ENCODE peak calls at places on chromosomes 1 and 21, in ten cellular contexts. One of them, this sample, is unnamed.

GRCh38 chr1:204455063-204455830 is 39.4 kb downstream of the PIK3C2B start:
- DNase-seq in upper lobe of right lung: no peak
- DNase-seq in SK-N-SH: no peak
- DNase-seq in lower lobe of right lung: no peak
- DNase-seq in HepG2: no peak
- DNase-seq in brain microvascular endothelial cell: no peak
- DNase-seq in tibial nerve: no peak
- DNase-seq in testis: no peak
- DNase-seq in DND-41: no peak
- DNase-seq in CD4-positive, alpha-beta T cell: no peak
- DNase-seq in this sample: no peak

GRCh38 chr21:44455524-44456206 is 355 bp downstream of the LRRC3 start:
- DNase-seq in upper lobe of right lung: peak; percentile 85
- DNase-seq in SK-N-SH: peak; percentile 82
- DNase-seq in lower lobe of right lung: peak; percentile 76
- DNase-seq in HepG2: no peak
- DNase-seq in brain microvascular endothelial cell: no peak
- DNase-seq in tibial nerve: no peak
- DNase-seq in testis: peak; percentile 57
- DNase-seq in DND-41: peak; percentile 50
- DNase-seq in CD4-positive, alpha-beta T cell: peak; percentile 15
- DNase-seq in this sample: peak; percentile 39

GRCh38 chr1:110615548-110616130 is 9.5 kb upstream of the KCNA2 start:
- DNase-seq in upper lobe of right lung: peak; percentile 71
- DNase-seq in SK-N-SH: peak; percentile 78
- DNase-seq in lower lobe of right lung: peak; percentile 58
- DNase-seq in HepG2: peak; percentile 60
- DNase-seq in brain microvascular endothelial cell: peak; percentile 53
- DNase-seq in tibial nerve: peak; percentile 33
- DNase-seq in testis: peak; percentile 89
- DNase-seq in DND-41: peak; percentile 78
- DNase-seq in CD4-positive, alpha-beta T cell: no peak
- DNase-seq in this sample: peak; percentile 69

GRCh38 chr1:39573736-39574624 is 2.6 kb downstream of the PABPC4 start:
- DNase-seq in upper lobe of right lung: no peak
- DNase-seq in SK-N-SH: peak; percentile 39
- DNase-seq in lower lobe of right lung: no peak
- DNase-seq in HepG2: no peak
- DNase-seq in brain microvascular endothelial cell: peak; percentile 52
- DNase-seq in tibial nerve: no peak
- DNase-seq in testis: no peak
- DNase-seq in DND-41: no peak
- DNase-seq in CD4-positive, alpha-beta T cell: no peak
- DNase-seq in this sample: no peak

GRCh38 chr1:104120488-104120887 is 370.8 kb downstream of the AMY1C start:
- DNase-seq in upper lobe of right lung: no peak
- DNase-seq in SK-N-SH: no peak
- DNase-seq in lower lobe of right lung: no peak
- DNase-seq in HepG2: no peak
- DNase-seq in brain microvascular endothelial cell: no peak
- DNase-seq in tibial nerve: no peak
- DNase-seq in testis: no peak
- DNase-seq in DND-41: no peak
- DNase-seq in CD4-positive, alpha-beta T cell: no peak
- DNase-seq in this sample: no peak

GRCh38 chr1:221779771-221780170 is 37.9 kb upstream of the DUSP10 start:
- DNase-seq in upper lobe of right lung: no peak
- DNase-seq in SK-N-SH: no peak
- DNase-seq in lower lobe of right lung: no peak
- DNase-seq in HepG2: no peak
- DNase-seq in brain microvascular endothelial cell: no peak
- DNase-seq in tibial nerve: no peak
- DNase-seq in testis: no peak
- DNase-seq in DND-41: no peak
- DNase-seq in CD4-positive, alpha-beta T cell: no peak
- DNase-seq in this sample: no peak

GRCh38 chr1:9539829-9540550 is 725 bp downstream of the SLC25A33 start:
- DNase-seq in upper lobe of right lung: peak; percentile 85
- DNase-seq in SK-N-SH: peak; percentile 87
- DNase-seq in lower lobe of right lung: peak; percentile 70
- DNase-seq in HepG2: no peak
- DNase-seq in brain microvascular endothelial cell: peak; percentile 22
- DNase-seq in tibial nerve: no peak
- DNase-seq in testis: peak; percentile 48
- DNase-seq in DND-41: peak; percentile 67
- DNase-seq in CD4-positive, alpha-beta T cell: no peak
- DNase-seq in this sample: peak; percentile 55

GRCh38 chr1:211485480-211485857 is 6.5 kb downstream of the RD3 start:
- DNase-seq in upper lobe of right lung: no peak
- DNase-seq in SK-N-SH: no peak
- DNase-seq in lower lobe of right lung: no peak
- DNase-seq in HepG2: no peak
- DNase-seq in brain microvascular endothelial cell: no peak
- DNase-seq in tibial nerve: no peak
- DNase-seq in testis: no peak
- DNase-seq in DND-41: no peak
- DNase-seq in CD4-positive, alpha-beta T cell: no peak
- DNase-seq in this sample: no peak

GRCh38 chr21:43719748-43720538 is 1.0 kb downstream of the PDXK start:
- DNase-seq in upper lobe of right lung: peak; percentile 79
- DNase-seq in SK-N-SH: no peak
- DNase-seq in lower lobe of right lung: peak; percentile 76
- DNase-seq in HepG2: no peak
- DNase-seq in brain microvascular endothelial cell: no peak
- DNase-seq in tibial nerve: no peak
- DNase-seq in testis: no peak
- DNase-seq in DND-41: no peak
- DNase-seq in CD4-positive, alpha-beta T cell: no peak
- DNase-seq in this sample: no peak

GRCh38 chr1:234541281-234541975 is 62.4 kb upstream of the TARBP1 start:
- DNase-seq in upper lobe of right lung: no peak
- DNase-seq in SK-N-SH: no peak
- DNase-seq in lower lobe of right lung: no peak
- DNase-seq in HepG2: no peak
- DNase-seq in brain microvascular endothelial cell: no peak
- DNase-seq in tibial nerve: no peak
- DNase-seq in testis: no peak
- DNase-seq in DND-41: no peak
- DNase-seq in CD4-positive, alpha-beta T cell: no peak
- DNase-seq in this sample: no peak

GRCh38 chr1:30754684-30755171 is 2.8 kb downstream of the LAPTM5 start:
- DNase-seq in upper lobe of right lung: no peak
- DNase-seq in SK-N-SH: no peak
- DNase-seq in lower lobe of right lung: no peak
- DNase-seq in HepG2: no peak
- DNase-seq in brain microvascular endothelial cell: no peak
- DNase-seq in tibial nerve: no peak
- DNase-seq in testis: no peak
- DNase-seq in DND-41: no peak
- DNase-seq in CD4-positive, alpha-beta T cell: no peak
- DNase-seq in this sample: no peak

GRCh38 chr1:55128418-55128817 is 86.7 kb downstream of the USP24 start:
- DNase-seq in upper lobe of right lung: no peak
- DNase-seq in SK-N-SH: no peak
- DNase-seq in lower lobe of right lung: no peak
- DNase-seq in HepG2: peak; percentile 7
- DNase-seq in brain microvascular endothelial cell: no peak
- DNase-seq in tibial nerve: no peak
- DNase-seq in testis: no peak
- DNase-seq in DND-41: no peak
- DNase-seq in CD4-positive, alpha-beta T cell: no peak
- DNase-seq in this sample: no peak

GRCh38 chr1:231796141-231796540 is 169.6 kb downstream of the DISC1 start:
- DNase-seq in upper lobe of right lung: no peak
- DNase-seq in SK-N-SH: no peak
- DNase-seq in lower lobe of right lung: no peak
- DNase-seq in HepG2: no peak
- DNase-seq in brain microvascular endothelial cell: no peak
- DNase-seq in tibial nerve: no peak
- DNase-seq in testis: no peak
- DNase-seq in DND-41: no peak
- DNase-seq in CD4-positive, alpha-beta T cell: no peak
- DNase-seq in this sample: no peak

GRCh38 chr1:154912755-154913154 is 23.8 kb downstream of the PMVK start:
- DNase-seq in upper lobe of right lung: peak; percentile 12
- DNase-seq in SK-N-SH: no peak
- DNase-seq in lower lobe of right lung: no peak
- DNase-seq in HepG2: no peak
- DNase-seq in brain microvascular endothelial cell: no peak
- DNase-seq in tibial nerve: no peak
- DNase-seq in testis: no peak
- DNase-seq in DND-41: no peak
- DNase-seq in CD4-positive, alpha-beta T cell: no peak
- DNase-seq in this sample: no peak

GRCh38 chr1:232901255-232901654 is 49.2 kb upstream of the NTPCR start:
- DNase-seq in upper lobe of right lung: no peak
- DNase-seq in SK-N-SH: no peak
- DNase-seq in lower lobe of right lung: no peak
- DNase-seq in HepG2: no peak
- DNase-seq in brain microvascular endothelial cell: no peak
- DNase-seq in tibial nerve: no peak
- DNase-seq in testis: no peak
- DNase-seq in DND-41: no peak
- DNase-seq in CD4-positive, alpha-beta T cell: no peak
- DNase-seq in this sample: peak; percentile 62

GRCh38 chr1:236150291-236150940 is 8.1 kb downstream of the GPR137B start:
- DNase-seq in upper lobe of right lung: no peak
- DNase-seq in SK-N-SH: no peak
- DNase-seq in lower lobe of right lung: no peak
- DNase-seq in HepG2: no peak
- DNase-seq in brain microvascular endothelial cell: no peak
- DNase-seq in tibial nerve: no peak
- DNase-seq in testis: no peak
- DNase-seq in DND-41: no peak
- DNase-seq in CD4-positive, alpha-beta T cell: no peak
- DNase-seq in this sample: no peak
- H3K27ac ChIP-seq in upper lobe of right lung: no peak overlapping the region
- H3K27ac ChIP-seq in SK-N-SH: no peak overlapping the region
- H3K27ac ChIP-seq in lower lobe of right lung: no peak overlapping the region
- H3K27ac ChIP-seq in HepG2: no peak overlapping the region
- H3K27ac ChIP-seq in brain microvascular endothelial cell: no peak overlapping the region
- H3K27ac ChIP-seq in tibial nerve: peak overlapping the region; percentile 51
- H3K27ac ChIP-seq in testis: no peak overlapping the region
- H3K27ac ChIP-seq in DND-41: no peak overlapping the region
- H3K27ac ChIP-seq in CD4-positive, alpha-beta T cell: no peak overlapping the region
- H3K27ac ChIP-seq in this sample: no peak overlapping the region

GRCh38 chr1:47209091-47209490 is 19.3 kb upstream of the PDZK1IP1 start:
- DNase-seq in upper lobe of right lung: no peak
- DNase-seq in SK-N-SH: no peak
- DNase-seq in lower lobe of right lung: no peak
- DNase-seq in HepG2: no peak
- DNase-seq in brain microvascular endothelial cell: no peak
- DNase-seq in tibial nerve: no peak
- DNase-seq in testis: no peak
- DNase-seq in DND-41: no peak
- DNase-seq in CD4-positive, alpha-beta T cell: no peak
- DNase-seq in this sample: no peak

GRCh38 chr1:47212636-47213229 is 19.3 kb downstream of the TAL1 start:
- DNase-seq in upper lobe of right lung: no peak
- DNase-seq in SK-N-SH: no peak
- DNase-seq in lower lobe of right lung: no peak
- DNase-seq in HepG2: no peak
- DNase-seq in brain microvascular endothelial cell: no peak
- DNase-seq in tibial nerve: no peak
- DNase-seq in testis: no peak
- DNase-seq in DND-41: no peak
- DNase-seq in CD4-positive, alpha-beta T cell: no peak
- DNase-seq in this sample: no peak

GRCh38 chr1:47211796-47212269 is 20.2 kb downstream of the TAL1 start:
- DNase-seq in upper lobe of right lung: no peak
- DNase-seq in SK-N-SH: no peak
- DNase-seq in lower lobe of right lung: no peak
- DNase-seq in HepG2: no peak
- DNase-seq in brain microvascular endothelial cell: no peak
- DNase-seq in tibial nerve: no peak
- DNase-seq in testis: no peak
- DNase-seq in DND-41: no peak
- DNase-seq in CD4-positive, alpha-beta T cell: no peak
- DNase-seq in this sample: no peak

GRCh38 chr1:47209725-47210330 is 20.0 kb upstream of the PDZK1IP1 start:
- DNase-seq in upper lobe of right lung: no peak
- DNase-seq in SK-N-SH: no peak
- DNase-seq in lower lobe of right lung: no peak
- DNase-seq in HepG2: no peak
- DNase-seq in brain microvascular endothelial cell: no peak
- DNase-seq in tibial nerve: no peak
- DNase-seq in testis: no peak
- DNase-seq in DND-41: no peak
- DNase-seq in CD4-positive, alpha-beta T cell: no peak
- DNase-seq in this sample: no peak

GRCh38 chr1:47210666-47211065 is 20.8 kb upstream of the PDZK1IP1 start:
- DNase-seq in upper lobe of right lung: no peak
- DNase-seq in SK-N-SH: no peak
- DNase-seq in lower lobe of right lung: no peak
- DNase-seq in HepG2: no peak
- DNase-seq in brain microvascular endothelial cell: no peak
- DNase-seq in tibial nerve: no peak
- DNase-seq in testis: no peak
- DNase-seq in DND-41: no peak
- DNase-seq in CD4-positive, alpha-beta T cell: no peak
- DNase-seq in this sample: no peak
- H3K27me3 ChIP-seq in upper lobe of right lung: no peaks in the 10 kb centered on the region
- H3K27me3 ChIP-seq in SK-N-SH: no peaks in the 10 kb centered on the region
- H3K27me3 ChIP-seq in lower lobe of right lung: no peaks in the 10 kb centered on the region
- H3K27me3 ChIP-seq in HepG2: peaks cover 44% of the 10 kb centered on the region
- H3K27me3 ChIP-seq in brain microvascular endothelial cell: no peaks in the 10 kb centered on the region
- H3K27me3 ChIP-seq in tibial nerve: no peaks in the 10 kb centered on the region
- H3K27me3 ChIP-seq in testis: no peaks in the 10 kb centered on the region
- H3K27me3 ChIP-seq in DND-41: peaks cover 9% of the 10 kb centered on the region
- H3K27me3 ChIP-seq in CD4-positive, alpha-beta T cell: no peaks in the 10 kb centered on the region
- H3K27me3 ChIP-seq in this sample: peaks cover 2% of the 10 kb centered on the region

DNA sequence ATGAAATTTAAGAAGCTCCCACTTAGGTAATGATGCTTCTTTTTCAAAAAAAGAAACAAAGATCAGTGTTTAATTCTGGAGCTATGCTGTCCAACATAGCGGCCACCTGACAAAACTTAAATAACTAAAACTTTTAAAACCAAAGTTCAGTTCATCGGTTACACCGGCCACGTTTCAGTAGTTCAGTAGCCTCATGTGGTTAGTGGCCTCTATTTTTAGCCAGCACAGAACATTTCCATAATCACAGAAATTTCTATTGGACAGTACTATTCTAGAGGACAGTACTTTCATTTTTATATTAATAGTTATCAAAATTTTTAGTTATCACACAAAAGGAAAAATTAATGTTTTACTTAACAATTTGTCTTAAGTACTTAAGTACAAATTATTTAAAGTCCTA is 141.0 kb downstream of the USP25 start:
- DNase-seq in upper lobe of right lung: no peak
- DNase-seq in SK-N-SH: no peak
- DNase-seq in lower lobe of right lung: no peak
- DNase-seq in HepG2: no peak
- DNase-seq in brain microvascular endothelial cell: no peak
- DNase-seq in tibial nerve: no peak
- DNase-seq in testis: no peak
- DNase-seq in DND-41: no peak
- DNase-seq in CD4-positive, alpha-beta T cell: no peak
- DNase-seq in this sample: no peak
- H3K27ac ChIP-seq in upper lobe of right lung: no peak overlapping the region
- H3K27ac ChIP-seq in SK-N-SH: no peak overlapping the region
- H3K27ac ChIP-seq in lower lobe of right lung: no peak overlapping the region
- H3K27ac ChIP-seq in HepG2: no peak overlapping the region
- H3K27ac ChIP-seq in brain microvascular endothelial cell: no peak overlapping the region
- H3K27ac ChIP-seq in tibial nerve: no peak overlapping the region
- H3K27ac ChIP-seq in testis: no peak overlapping the region
- H3K27ac ChIP-seq in DND-41: no peak overlapping the region
- H3K27ac ChIP-seq in CD4-positive, alpha-beta T cell: no peak overlapping the region
- H3K27ac ChIP-seq in this sample: no peak overlapping the region

GRCh38 chr1:159190441-159190840 is 14.2 kb upstream of the ACKR1 start:
- DNase-seq in upper lobe of right lung: no peak
- DNase-seq in SK-N-SH: no peak
- DNase-seq in lower lobe of right lung: no peak
- DNase-seq in HepG2: no peak
- DNase-seq in brain microvascular endothelial cell: no peak
- DNase-seq in tibial nerve: no peak
- DNase-seq in testis: no peak
- DNase-seq in DND-41: no peak
- DNase-seq in CD4-positive, alpha-beta T cell: no peak
- DNase-seq in this sample: no peak
- H3K27me3 ChIP-seq in upper lobe of right lung: peaks cover 4% of the 10 kb centered on the region
- H3K27me3 ChIP-seq in SK-N-SH: no peaks in the 10 kb centered on the region
- H3K27me3 ChIP-seq in lower lobe of right lung: peaks cover 23% of the 10 kb centered on the region
- H3K27me3 ChIP-seq in HepG2: peaks cover 4% of the 10 kb centered on the region
- H3K27me3 ChIP-seq in brain microvascular endothelial cell: peaks cover 6% of the 10 kb centered on the region
- H3K27me3 ChIP-seq in tibial nerve: no peaks in the 10 kb centered on the region
- H3K27me3 ChIP-seq in testis: no peaks in the 10 kb centered on the region
- H3K27me3 ChIP-seq in DND-41: peaks cover 11% of the 10 kb centered on the region
- H3K27me3 ChIP-seq in CD4-positive, alpha-beta T cell: peaks cover 44% of the 10 kb centered on the region
- H3K27me3 ChIP-seq in this sample: peaks cover 2% of the 10 kb centered on the region

This sample was measured in small intestine.